ENCODE peak calls at places on chromosome 10, in nine cellular contexts. T is EH, J is NCI-H774, I is GM12891, E is nephron progenitor cell, W is amniotic stem cell, O is sigmoid colon, Q is spleen, R is brain microvascular endothelial cell. K is an unnamed sample.

GRCh38 chr10:28386508-28386868 is 83.6 kb upstream of the MPP7 start:
- DNase-seq in T (no peak), J (no peak), I (no peak), E (no peak), W (no peak), O (no peak), Q (no peak), R (no peak), K (no peak)

GRCh38 chr10:101403161-101403560 is 49.2 kb downstream of the BTRC start:
- DNase-seq in T (no peak), J (no peak), I (no peak), E (no peak), W (no peak), O (no peak), Q (no peak), R (no peak), K (no peak)

GRCh38 chr10:29397221-29397620 is 108.4 kb downstream of the LYZL1 start:
- DNase-seq in T (no peak), J (no peak), I (no peak), E (no peak), W (no peak), O (no peak), Q (no peak), R (no peak), K (no peak)

GRCh38 chr10:30854656-30855055 is 177.0 kb downstream of the ZNF438 start:
- DNase-seq in T (no peak), J (no peak), I (no peak), E (no peak), W (no peak), O (no peak), Q (no peak), R (no peak), K (no peak)

GRCh38 chr10:91635401-91636400 is 2.8 kb upstream of the PPP1R3C start:
- DNase-seq in T (peak; percentile 83), J (peak; percentile 62), I (peak; percentile 18), E (peak; percentile 52), W (peak; percentile 83), O (peak; percentile 82), Q (no peak), R (peak; percentile 79), K (peak; percentile 63)

GRCh38 chr10:58631715-58632114 is 119.0 kb downstream of the BICC1 start:
- DNase-seq in T (no peak), J (no peak), I (no peak), E (no peak), W (no peak), O (no peak), Q (no peak), R (no peak), K (no peak)

GRCh38 chr10:98030093-98030821 is at the start of gene CRTAC1:
- DNase-seq in T (peak; percentile 12), J (no peak), I (no peak), E (peak; percentile 90), W (no peak), O (peak; percentile 83), Q (no peak), R (no peak), K (peak; percentile 69)

GRCh38 chr10:99676435-99676834 is 17.1 kb downstream of the ENTPD7 start:
- DNase-seq in T (peak; percentile 94), J (no peak), I (no peak), E (no peak), W (peak; percentile 27), O (no peak), Q (no peak), R (peak; percentile 78), K (no peak)

GRCh38 chr10:31340343-31340742 is 21.3 kb downstream of the ZEB1 start:
- DNase-seq in T (no peak), J (peak; percentile 9), I (no peak), E (no peak), W (no peak), O (no peak), Q (no peak), R (no peak), K (no peak)

GRCh38 chr10:131002031-131002861 is 309.3 kb downstream of the TCERG1L start:
- DNase-seq in T (no peak), J (no peak), I (no peak), E (no peak), W (no peak), O (no peak), Q (peak; percentile 27), R (no peak), K (no peak)

GRCh38 chr10:1022413-1022812 is 3.2 kb downstream of the IDI2 start:
- DNase-seq in T (no peak), J (no peak), I (no peak), E (no peak), W (no peak), O (no peak), Q (no peak), R (no peak), K (no peak)

GRCh38 chr10:7251696-7252465 is 159.0 kb downstream of the SFMBT2 start:
- DNase-seq in T (no peak), J (no peak), I (no peak), E (no peak), W (no peak), O (no peak), Q (peak; percentile 64), R (no peak), K (no peak)

GRCh38 chr10:118439824-118440223 is 97.7 kb upstream of the FAM204A start:
- DNase-seq in T (no peak), J (peak; percentile 3), I (no peak), E (no peak), W (no peak), O (no peak), Q (no peak), R (no peak), K (no peak)

GRCh38 chr10:98010939-98011685 is 19.3 kb downstream of the CRTAC1 start:
- DNase-seq in T (no peak), J (no peak), I (no peak), E (no peak), W (no peak), O (no peak), Q (no peak), R (no peak), K (no peak)